ENCODE peak calls at places on chromosomes 2 and 18, in four cellular contexts. K is AG04450, X is tibial artery, N is esophagus squamous epithelium. S is an unnamed sample.

GRCh38 chr2:140529706-140530105 is 1601.1 kb downstream of the LRP1B start:
- DNase-seq in K (no peak), X (no peak), N (no peak), S (no peak)

GRCh38 chr2:235661136-235661535 is 167.3 kb downstream of the AGAP1 start:
- DNase-seq in K (no peak), X (no peak), N (no peak), S (no peak)

GRCh38 chr18:49613141-49613641 is 51.3 kb downstream of the LIPG start:
- DNase-seq in K (no peak), X (no peak), N (no peak), S (no peak)

GRCh38 chr2:98012561-98012979 is 16.8 kb upstream of the TMEM131 start:
- DNase-seq in K (no peak), X (no peak), N (no peak), S (no peak)

GRCh38 chr2:110858993-110859770 is 126.8 kb downstream of the ACOXL start:
- DNase-seq in K (no peak), X (no peak), N (no peak), S (no peak)

GRCh38 chr2:7721413-7721995 is 804.3 kb downstream of the RNF144A start:
- DNase-seq in K (no peak), X (no peak), N (no peak), S (no peak)

GRCh38 chr2:149004836-149005235 is 33.7 kb upstream of the LYPD6B start:
- DNase-seq in K (no peak), X (no peak), N (no peak), S (no peak)

GRCh38 chr2:181528441-181528840 is 71.3 kb downstream of the ITGA4 start:
- DNase-seq in K (no peak), X (no peak), N (no peak), S (no peak)

GRCh38 chr18:74541703-74542555 is 7.6 kb downstream of the CNDP1 start:
- DNase-seq in K (no peak), X (no peak), N (no peak), S (no peak)

GRCh38 chr2:170928036-170928823 is 823 bp upstream of the GORASP2 start:
- DNase-seq in K (no peak), X (no peak), N (no peak), S (no peak)

GRCh38 chr2:23286765-23287155 is 98.2 kb upstream of the KLHL29 start:
- DNase-seq in K (no peak), X (peak), N (no peak), S (no peak)

GRCh38 chr2:148918554-148918953 is 43.5 kb downstream of the KIF5C start:
- DNase-seq in K (no peak), X (no peak), N (no peak), S (no peak)

GRCh38 chr2:20218331-20219320 is 6.3 kb downstream of the SDC1 start:
- DNase-seq in K (no peak), X (no peak), N (no peak), S (no peak)

GRCh38 chr2:47595690-47596089 is 187.3 kb upstream of the MSH6 start:
- DNase-seq in K (no peak), X (no peak), N (no peak), S (no peak)

GRCh38 chr2:70248810-70249438 is 496 bp upstream of the TIA1 start:
- DNase-seq in K (no peak), X (peak), N (peak), S (peak)

GRCh38 chr2:8515864-8516533 is 165.9 kb upstream of the ID2 start:
- DNase-seq in K (no peak), X (no peak), N (no peak), S (no peak)

GRCh38 chr2:178700922-178701342 is 106.3 kb downstream of the TTN start:
- DNase-seq in K (no peak), X (no peak), N (no peak), S (no peak)

GRCh38 chr2:210233487-210233886 is 8.2 kb upstream of the ACADL start:
- DNase-seq in K (no peak), X (peak), N (no peak), S (peak)

GRCh38 chr2:152693033-152693432 is 24.2 kb downstream of the PRPF40A start:
- DNase-seq in K (no peak), X (no peak), N (no peak), S (no peak)

GRCh38 chr2:159090514-159091201 is 122.2 kb downstream of the TANC1 start:
- DNase-seq in K (no peak), X (no peak), N (no peak), S (no peak)

GRCh38 chr2:203887680-203888079 is 20.1 kb downstream of the CTLA4 start:
- DNase-seq in K (no peak), X (no peak), N (no peak), S (no peak)

GRCh38 chr2:1893856-1894255 is 149.5 kb upstream of the PXDN start:
- DNase-seq in K (no peak), X (no peak), N (no peak), S (no peak)

GRCh38 chr2:177265386-177265690 is 811 bp upstream of the NFE2L2 start:
- DNase-seq in K (no peak), X (peak), N (no peak), S (no peak)

GRCh38 chr2:45675130-45675812 is 23.8 kb downstream of the PRKCE start:
- DNase-seq in K (no peak), X (no peak), N (no peak), S (no peak)

GRCh38 chr2:107542314-107542740 is 284.4 kb upstream of the RGPD4 start:
- DNase-seq in K (no peak), X (no peak), N (no peak), S (no peak)

GRCh38 chr2:181810823-181811695 is 80.5 kb upstream of the ITPRID2 start:
- DNase-seq in K (peak), X (no peak), N (no peak), S (no peak)

GRCh38 chr18:48943736-48944527 is 6.8 kb downstream of the SMAD7 start:
- DNase-seq in K (no peak), X (no peak), N (no peak), S (no peak)

GRCh38 chr2:377414-377813 is 89.5 kb upstream of the ALKAL2 start:
- DNase-seq in K (no peak), X (no peak), N (no peak), S (no peak)

GRCh38 chr18:76398295-76398694 is 96.7 kb downstream of the ZNF516 start:
- DNase-seq in K (no peak), X (no peak), N (no peak), S (no peak)

GRCh38 chr2:33074197-33074596 is 127.4 kb downstream of the LTBP1 start:
- DNase-seq in K (no peak), X (no peak), N (no peak), S (no peak)

GRCh38 chr2:207617011-207617671 is 8.1 kb downstream of the METTL21A start:
- DNase-seq in K (peak), X (no peak), N (no peak), S (no peak)

GRCh38 chr18:77635441-77635840 is 385.8 kb downstream of the GALR1 start:
- DNase-seq in K (no peak), X (peak), N (no peak), S (no peak)

GRCh38 chr2:128593518-128594272 is 275.0 kb upstream of the HS6ST1 start:
- DNase-seq in K (no peak), X (no peak), N (no peak), S (no peak)

GRCh38 chr18:22170421-22171262 is 1.3 kb downstream of the GATA6 start:
- DNase-seq in K (peak), X (peak), N (no peak), S (no peak)

GRCh38 chr2:32632089-32632488 is 4.2 kb downstream of the TTC27 start:
- DNase-seq in K (no peak), X (no peak), N (no peak), S (no peak)

DNA sequence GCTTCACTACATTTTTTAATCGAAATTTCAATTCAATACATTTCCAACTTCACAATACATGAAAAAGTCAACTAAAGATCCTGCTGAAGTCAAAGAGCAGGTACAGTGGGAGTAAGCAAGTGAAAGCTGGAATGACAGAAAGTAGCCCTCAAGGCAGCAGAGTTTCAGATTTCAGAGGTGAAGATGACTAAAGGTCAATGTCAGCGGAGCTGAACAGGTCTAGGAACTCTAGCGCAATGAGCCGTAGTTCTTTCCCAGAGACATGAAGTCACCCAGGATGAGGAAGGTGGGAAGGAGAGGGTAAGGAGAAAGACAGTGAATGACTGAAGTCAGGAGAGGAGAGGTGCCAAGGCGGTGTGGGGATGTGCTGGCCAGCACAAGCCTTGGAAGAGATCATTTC is 28.2 kb downstream of the PTPN2 start:
- DNase-seq in K (no peak), X (no peak), N (no peak), S (no peak)
- H3K27ac ChIP-seq in K (no peak), X (no peak), N (no peak), S (no peak)

GRCh38 chr2:174924061-174924693 is 81.0 kb downstream of the CHN1 start:
- DNase-seq in K (no peak), X (no peak), N (no peak), S (no peak)
- H3K4me3 ChIP-seq in K (no peak), X (no peak), N (no peak), S (no peak)

DNA sequence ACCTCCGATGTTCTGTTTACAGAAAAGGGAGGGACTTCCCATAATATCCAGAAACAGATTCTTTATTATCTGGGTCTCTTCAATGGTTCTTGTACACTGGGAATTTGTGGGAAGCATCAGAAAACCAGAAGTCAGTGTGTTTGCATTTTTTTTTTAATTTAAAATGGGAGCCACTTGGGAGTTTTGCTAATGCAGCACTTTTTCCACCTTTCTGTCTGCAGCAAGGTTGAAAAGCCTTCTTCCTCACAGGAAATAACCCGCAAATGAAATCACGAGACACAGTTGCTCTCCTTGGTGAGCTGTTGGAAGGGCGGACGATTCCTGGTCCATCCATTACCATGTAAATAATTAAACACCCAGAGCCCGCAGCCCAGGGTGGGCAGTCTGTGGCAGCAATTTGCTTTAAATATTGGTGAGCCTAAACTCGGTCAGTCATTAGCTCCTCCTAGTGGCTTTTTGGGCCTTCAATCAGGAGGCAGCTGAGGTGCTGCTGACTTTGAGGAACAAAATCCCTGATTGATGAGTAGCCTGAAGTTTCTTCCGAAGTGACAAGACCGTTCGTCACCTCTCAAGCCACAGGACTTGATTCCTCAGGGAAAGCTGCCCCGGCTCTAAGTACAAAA is 471.5 kb downstream of the EPHA4 start:
- DNase-seq in K (no peak), X (no peak), N (no peak), S (no peak)
- TF ChIP-seq CTCF in K (peak), X (no peak), N (no peak), S (no peak)

GRCh38 chr2:25335204-25335603 is 6.5 kb downstream of the DNMT3A start:
- DNase-seq in K (no peak), X (no peak), N (no peak), S (no peak)

GRCh38 chr2:25333981-25334380 is 7.7 kb downstream of the DNMT3A start:
- DNase-seq in K (no peak), X (no peak), N (no peak), S (no peak)

GRCh38 chr2:25335971-25336370 is 5.8 kb downstream of the DNMT3A start:
- DNase-seq in K (no peak), X (no peak), N (no peak), S (no peak)

GRCh38 chr2:25332571-25332970 is 9.2 kb downstream of the DNMT3A start:
- DNase-seq in K (no peak), X (no peak), N (no peak), S (no peak)

GRCh38 chr2:25334482-25334881 is 7.2 kb downstream of the DNMT3A start:
- DNase-seq in K (no peak), X (no peak), N (no peak), S (no peak)
- H3K27ac ChIP-seq in K (no peak), X (no peak), N (no peak), S (no peak)

DNA sequence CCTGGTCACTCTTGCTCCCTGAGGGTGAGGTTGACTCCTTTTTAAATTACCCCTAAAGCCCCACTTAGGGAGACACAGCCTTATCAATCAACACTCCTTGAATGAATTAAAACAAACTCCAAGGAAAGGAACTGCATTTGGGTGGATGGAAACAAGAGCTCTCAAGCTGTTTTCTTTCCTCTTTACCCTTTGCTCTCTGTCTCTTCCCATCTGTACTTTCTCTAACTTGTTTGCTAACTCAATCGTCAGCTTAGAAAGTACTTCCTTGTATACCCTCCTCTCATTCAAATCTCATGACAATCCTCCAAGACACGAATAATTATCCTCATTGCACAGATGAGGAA is 32.8 kb downstream of the ZFP36L2 start:
- DNase-seq in K (no peak), X (no peak), N (no peak), S (no peak)
- H3K4me3 ChIP-seq in K (no peak), X (no peak), N (no peak), S (no peak)

DNA sequence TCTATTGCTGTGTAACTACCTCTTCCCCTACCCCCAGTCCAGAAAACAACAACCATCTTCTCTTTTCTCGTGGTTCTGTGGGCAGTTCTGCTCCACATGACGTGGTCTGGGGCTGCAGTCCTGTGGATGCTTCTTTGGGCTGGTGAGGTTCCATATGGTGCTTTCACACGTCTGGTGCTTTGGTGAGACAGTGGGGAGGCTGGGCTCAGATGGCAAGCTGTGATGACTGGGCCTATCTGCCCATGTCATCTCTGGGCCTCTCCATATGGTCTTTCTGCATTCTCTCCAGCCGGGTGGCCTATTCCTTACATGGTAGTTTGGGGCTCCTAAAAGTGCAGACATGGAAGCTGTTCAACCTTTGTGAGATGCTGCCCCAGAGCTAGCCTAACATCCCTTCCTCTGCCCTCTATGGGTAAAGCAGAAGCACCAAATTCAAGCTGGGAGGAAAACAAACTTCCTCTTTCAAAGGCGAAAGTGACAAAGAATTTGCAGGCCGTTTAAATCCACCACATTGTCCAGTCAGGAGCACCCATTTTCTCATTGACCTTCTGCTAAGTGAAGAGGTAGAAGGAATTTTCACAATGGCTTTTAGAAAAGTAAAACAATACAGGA is 68.3 kb upstream of the IL1R1 start:
- DNase-seq in K (no peak), X (no peak), N (no peak), S (no peak)
- TF ChIP-seq CTCF in K (no peak), X (no peak), N (no peak), S (no peak)

GRCh38 chr2:240567137-240567871 is 980 bp upstream of the RNPEPL1 start:
- DNase-seq in K (no peak), X (peak), N (no peak), S (no peak)

GRCh38 chr2:240569523-240569997 is 1.3 kb downstream of the RNPEPL1 start:
- DNase-seq in K (no peak), X (peak), N (no peak), S (peak)

GRCh38 chr2:240566203-240567136 is 1.8 kb upstream of the RNPEPL1 start:
- DNase-seq in K (no peak), X (peak), N (peak), S (peak)

GRCh38 chr2:240568678-240569522 is 616 bp downstream of the RNPEPL1 start:
- DNase-seq in K (no peak), X (peak), N (no peak), S (no peak)

DNA sequence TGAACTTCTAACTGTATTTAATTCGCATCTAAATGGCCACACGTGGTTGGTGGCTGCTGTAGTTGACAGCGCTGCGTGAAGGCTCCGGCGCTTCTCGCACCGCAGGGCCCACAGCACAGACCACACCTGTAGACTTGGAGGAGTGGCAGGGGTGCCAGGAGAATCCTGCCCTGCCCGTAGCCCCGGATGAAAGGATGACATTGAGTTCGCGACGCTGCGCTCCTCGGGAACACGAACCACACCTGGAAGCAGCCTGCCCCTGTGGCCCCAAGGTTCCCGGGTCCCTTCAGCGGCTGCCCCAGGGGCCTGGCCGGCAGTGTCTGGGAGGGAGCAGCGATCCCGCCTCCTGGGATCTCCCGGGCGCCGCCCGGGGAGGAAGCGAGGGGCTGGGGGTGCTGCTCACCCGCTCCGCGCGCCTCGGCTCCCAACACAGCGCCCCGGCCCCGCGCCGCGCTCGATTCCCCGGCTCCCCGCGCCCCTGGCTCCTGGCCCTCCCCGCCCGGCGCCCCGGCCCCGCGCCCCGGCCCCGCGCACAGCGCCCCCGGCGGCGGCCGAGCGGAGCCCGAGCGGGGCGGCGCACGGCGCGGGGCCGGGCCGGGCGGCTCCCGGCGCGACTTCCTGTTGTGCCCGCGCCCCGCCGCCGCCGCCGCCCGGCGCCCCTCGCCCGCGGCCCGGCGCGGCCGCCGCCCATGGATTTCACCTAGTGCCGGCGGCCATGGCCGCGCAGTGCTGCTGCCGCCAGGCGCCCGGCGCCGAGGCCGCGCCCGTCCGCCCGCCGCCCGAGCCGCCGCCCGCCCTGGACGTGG is at the start of gene RNPEPL1:
- DNase-seq in K (no peak), X (peak), N (no peak), S (no peak)
- H3K27ac ChIP-seq in K (no peak), X (peak), N (peak), S (peak)

DNA sequence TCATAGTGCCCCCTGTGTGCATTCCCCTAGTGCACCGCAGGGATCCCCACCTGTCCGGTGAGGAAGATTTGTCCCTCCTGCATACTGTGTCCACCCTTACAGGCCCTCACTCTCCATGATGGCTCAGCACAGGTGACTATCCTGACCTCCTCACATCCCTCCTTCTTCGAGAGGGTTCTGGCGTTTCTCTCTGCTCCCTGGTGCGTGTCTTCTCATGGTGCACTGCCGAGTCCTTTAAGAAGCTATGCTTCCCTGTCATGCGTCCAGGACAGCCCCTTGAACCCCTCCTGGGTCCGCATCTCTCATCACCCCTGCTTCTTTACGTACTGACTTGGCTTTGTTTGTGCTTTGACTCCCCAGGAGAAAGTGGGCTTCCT is 1.0 kb upstream of the STK25 start:
- DNase-seq in K (no peak), X (no peak), N (no peak), S (no peak)
- H3K4me3 ChIP-seq in K (peak), X (peak), N (peak), S (peak)

DNA sequence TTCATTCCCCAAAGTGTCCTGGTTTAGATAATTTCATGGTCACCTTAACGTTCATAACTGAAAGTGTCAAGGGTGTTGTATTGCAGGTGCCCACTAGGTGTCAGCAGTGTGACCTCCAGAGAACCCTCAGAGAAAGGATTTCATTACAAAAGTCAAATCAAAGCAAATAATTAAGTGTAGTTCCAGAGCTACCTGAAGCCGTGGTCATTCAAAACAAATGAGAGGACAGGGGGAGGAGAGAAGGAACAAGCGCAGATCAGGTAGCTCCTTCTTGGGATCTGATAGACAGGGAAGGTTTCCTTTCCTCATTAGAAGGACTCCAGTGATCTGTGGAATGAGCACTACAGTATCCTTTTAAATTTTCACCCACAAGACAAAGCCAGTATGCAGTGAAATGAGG is at the start of gene SLC9A4:
- DNase-seq in K (no peak), X (peak), N (no peak), S (no peak)
- TF ChIP-seq CTCF in K (peak), X (peak), N (peak), S (peak)